ENCODE peak calls at places on chromosomes 7 and 10, in eight cellular contexts. S is epithelial cell of esophagus, Z is lower lobe of right lung, F is IMR-90, C is DND-41, K is brain microvascular endothelial cell, E is kidney epithelial cell, T is RWPE1. Q is an unnamed sample.
A peak's percentile ranks its signal among the peaks of the same experiment; 100 is the strongest.

GRCh38 chr10:114647545-114648138 is 10.4 kb downstream of the ABLIM1 start:
- DNase-seq in S (no peak), Z (no peak), F (peak; percentile 41), C (no peak), K (peak; percentile 36), E (no peak), T (no peak), Q (peak; percentile 16)

GRCh38 chr10:119807960-119808697 is 64.5 kb downstream of the MCMBP start:
- DNase-seq in S (peak; percentile 25), Z (no peak), F (peak; percentile 93), C (peak; percentile 20), K (peak; percentile 68), E (peak; percentile 48), T (no peak), Q (peak; percentile 77)

GRCh38 chr10:218753-219152 is 83.5 kb downstream of the ZMYND11 start:
- DNase-seq in S (peak; percentile 54), Z (no peak), F (no peak), C (no peak), K (no peak), E (no peak), T (no peak), Q (peak; percentile 34)

GRCh38 chr7:151076863-151077704 is 3.5 kb downstream of the FASTK start:
- DNase-seq in S (peak; percentile 27), Z (no peak), F (no peak), C (peak; percentile 33), K (no peak), E (no peak), T (no peak), Q (no peak)

GRCh38 chr10:23472181-23472580 is 33.3 kb downstream of the OTUD1 start:
- DNase-seq in S (no peak), Z (no peak), F (no peak), C (no peak), K (no peak), E (no peak), T (no peak), Q (no peak)

GRCh38 chr10:126798649-126799048 is 106.6 kb upstream of the DOCK1 start:
- DNase-seq in S (peak; percentile 8), Z (no peak), F (no peak), C (no peak), K (no peak), E (no peak), T (no peak), Q (no peak)

GRCh38 chr10:79446451-79447020 is 1.1 kb upstream of the ZCCHC24 start:
- DNase-seq in S (no peak), Z (peak; percentile 83), F (no peak), C (peak; percentile 41), K (no peak), E (no peak), T (no peak), Q (peak; percentile 48)

GRCh38 chr10:112750427-112751167 is 199.4 kb upstream of the TCF7L2 start:
- DNase-seq in S (no peak), Z (no peak), F (no peak), C (no peak), K (no peak), E (no peak), T (no peak), Q (no peak)

GRCh38 chr10:99658622-99659030 is 683 bp upstream of the ENTPD7 start:
- DNase-seq in S (peak; percentile 74), Z (peak; percentile 84), F (peak; percentile 55), C (no peak), K (peak; percentile 78), E (no peak), T (no peak), Q (peak; percentile 33)

GRCh38 chr10:128660726-128661125 is 534.5 kb upstream of the MKI67 start:
- DNase-seq in S (no peak), Z (no peak), F (no peak), C (no peak), K (no peak), E (no peak), T (peak; percentile 10), Q (no peak)

GRCh38 chr7:5382281-5383041 is 41.2 kb downstream of the TNRC18 start:
- DNase-seq in S (no peak), Z (no peak), F (peak; percentile 15), C (no peak), K (peak; percentile 60), E (no peak), T (no peak), Q (peak; percentile 27)

GRCh38 chr10:6716521-6716920 is 136.4 kb upstream of the PRKCQ start:
- DNase-seq in S (peak; percentile 23), Z (no peak), F (peak; percentile 79), C (no peak), K (no peak), E (no peak), T (peak; percentile 8), Q (peak; percentile 78)

GRCh38 chr10:95201736-95202135 is 7.7 kb downstream of the ACSM6 start:
- DNase-seq in S (peak; percentile 73), Z (no peak), F (peak; percentile 59), C (no peak), K (peak; percentile 21), E (no peak), T (peak; percentile 80), Q (peak; percentile 71)

GRCh38 chr10:64174666-64175265 is 653.6 kb downstream of the REEP3 start:
- DNase-seq in S (no peak), Z (no peak), F (no peak), C (no peak), K (no peak), E (no peak), T (no peak), Q (no peak)

GRCh38 chr7:41245916-41246315 is 457.0 kb downstream of the INHBA start:
- DNase-seq in S (no peak), Z (no peak), F (no peak), C (no peak), K (no peak), E (no peak), T (no peak), Q (no peak)

GRCh38 chr7:47285860-47286491 is 295.9 kb downstream of the TNS3 start:
- DNase-seq in S (no peak), Z (no peak), F (no peak), C (no peak), K (peak; percentile 63), E (no peak), T (no peak), Q (peak; percentile 82)

GRCh38 chr7:128020161-128020560 is 11.1 kb downstream of the LRRC4 start:
- DNase-seq in S (no peak), Z (no peak), F (no peak), C (peak; percentile 24), K (no peak), E (no peak), T (no peak), Q (no peak)

GRCh38 chr7:81618400-81619014 is 151.3 kb downstream of the HGF start:
- DNase-seq in S (peak; percentile 92), Z (no peak), F (peak; percentile 98), C (no peak), K (peak; percentile 96), E (peak; percentile 74), T (peak; percentile 53), Q (peak; percentile 97)

GRCh38 chr7:26631601-26632000 is 232.8 kb downstream of the SKAP2 start:
- DNase-seq in S (no peak), Z (no peak), F (no peak), C (no peak), K (no peak), E (no peak), T (no peak), Q (no peak)

GRCh38 chr10:116263870-116264269 is 9.1 kb downstream of the GFRA1 start:
- DNase-seq in S (no peak), Z (no peak), F (peak; percentile 10), C (no peak), K (no peak), E (no peak), T (no peak), Q (no peak)
- TF ChIP-seq CTCF in S (no peak), Z (no peak), F (no peak), C (no peak), K (peak; percentile 17), E (no peak), T (no peak), Q (no peak)

DNA sequence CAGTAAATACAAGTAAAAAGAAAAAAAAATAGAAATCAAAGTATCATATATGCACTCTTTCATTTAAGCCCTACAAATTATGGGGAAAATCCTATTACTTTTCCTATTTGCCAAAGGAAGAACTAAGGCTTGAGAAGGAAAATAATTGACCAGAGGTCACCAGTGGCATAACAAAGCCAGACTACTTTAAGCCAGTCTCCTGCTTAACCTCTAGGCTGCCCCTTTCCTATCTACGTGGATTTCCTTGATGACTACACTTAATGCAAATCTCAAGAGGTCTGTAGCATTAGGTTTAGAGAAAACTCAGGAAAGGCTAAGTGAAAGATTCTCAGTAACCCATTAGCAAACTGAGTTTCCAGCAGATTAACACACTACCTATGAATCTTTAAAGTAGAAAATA is 49.8 kb downstream of the TPK1 start:
- DNase-seq in S (no peak), Z (no peak), F (no peak), C (no peak), K (no peak), E (no peak), T (no peak), Q (no peak)
- TF ChIP-seq CTCF in S (no peak), Z (no peak), F (no peak), C (no peak), K (no peak), E (no peak), T (no peak), Q (no peak)

GRCh38 chr10:92573091-92573797 is 649 bp downstream of the IDE start:
- DNase-seq in S (peak; percentile 51), Z (no peak), F (peak; percentile 36), C (peak; percentile 43), K (no peak), E (no peak), T (peak; percentile 56), Q (peak; percentile 46)
- TF ChIP-seq CTCF in S (no peak), Z (no peak), F (peak; percentile 18), C (peak; percentile 6), K (peak; percentile 35), E (peak; percentile 18), T (no peak), Q (peak; percentile 8)

DNA sequence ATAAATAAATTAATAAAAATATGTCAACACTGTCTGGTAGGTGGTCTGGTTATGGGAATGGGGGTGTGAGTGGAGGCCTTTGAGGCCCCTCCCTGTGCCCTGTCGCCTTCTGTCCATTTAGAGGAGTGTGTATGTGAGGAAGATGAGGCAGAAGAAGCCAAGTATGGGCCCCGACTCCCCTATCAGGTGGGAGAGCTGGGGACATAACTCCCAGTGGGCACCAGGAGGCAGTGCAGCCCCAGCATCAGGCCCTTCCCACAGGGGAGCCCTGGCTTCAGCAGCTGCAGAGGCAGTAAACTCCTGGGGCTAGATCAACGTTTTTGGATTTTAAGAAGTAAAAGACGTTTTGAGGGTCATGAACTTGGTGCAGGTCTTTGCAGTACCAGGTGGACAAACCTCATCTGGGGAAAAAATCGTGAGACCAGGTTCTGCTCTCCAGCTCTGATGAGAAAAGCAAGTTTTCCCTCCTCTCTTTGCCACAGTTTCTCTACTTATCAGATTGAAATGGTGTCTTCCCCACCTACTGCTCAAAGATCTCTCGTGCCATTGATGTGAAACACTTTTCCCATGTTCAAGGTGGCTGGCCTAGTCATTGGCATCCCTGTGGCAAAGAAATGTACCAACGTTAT is 167.8 kb upstream of the EEPD1 start:
- DNase-seq in S (peak; percentile 75), Z (peak; percentile 86), F (peak; percentile 70), C (peak; percentile 82), K (peak; percentile 67), E (no peak), T (peak; percentile 65), Q (peak; percentile 73)
- TF ChIP-seq CTCF in S (peak; percentile 96), Z (peak; percentile 93), F (peak; percentile 96), C (peak; percentile 96), K (peak; percentile 97), E (peak; percentile 96), T (peak; percentile 85), Q (peak; percentile 92)

GRCh38 chr7:35714862-35715261 is 19.9 kb upstream of the HERPUD2 start:
- DNase-seq in S (peak; percentile 87), Z (no peak), F (no peak), C (no peak), K (no peak), E (no peak), T (no peak), Q (no peak)
- TF ChIP-seq CTCF in S (peak; percentile 22), Z (no peak), F (no peak), C (no peak), K (no peak), E (no peak), T (no peak), Q (no peak)

Q was measured in fibroblast of mammary gland.